ENCODE peak calls at places on chromosome 21, in nine cellular contexts. One of them, this sample, is unnamed.

GRCh38 chr21:19853709-19854575 is 1144.3 kb upstream of the NCAM2 start:
- DNase-seq in left ventricle myocardium inferior: no peak
- DNase-seq in heart right ventricle: no peak
- DNase-seq in prostate gland: no peak
- DNase-seq in kidney: peak; percentile 45
- DNase-seq in IMR-90: no peak
- DNase-seq in AG04450: no peak
- DNase-seq in stomach: no peak
- DNase-seq in adrenal gland: no peak
- DNase-seq in this sample: peak; percentile 35

GRCh38 chr21:45706299-45706698 is 62.8 kb downstream of the PCBP3 start:
- DNase-seq in left ventricle myocardium inferior: no peak
- DNase-seq in heart right ventricle: no peak
- DNase-seq in prostate gland: no peak
- DNase-seq in kidney: no peak
- DNase-seq in IMR-90: no peak
- DNase-seq in AG04450: no peak
- DNase-seq in stomach: no peak
- DNase-seq in adrenal gland: no peak
- DNase-seq in this sample: no peak

GRCh38 chr21:31234936-31235335 is 109.1 kb downstream of the TIAM1 start:
- DNase-seq in left ventricle myocardium inferior: no peak
- DNase-seq in heart right ventricle: no peak
- DNase-seq in prostate gland: no peak
- DNase-seq in kidney: no peak
- DNase-seq in IMR-90: no peak
- DNase-seq in AG04450: no peak
- DNase-seq in stomach: no peak
- DNase-seq in adrenal gland: no peak
- DNase-seq in this sample: no peak

GRCh38 chr21:37758997-37759396 is 157.3 kb downstream of the KCNJ6 start:
- DNase-seq in left ventricle myocardium inferior: no peak
- DNase-seq in heart right ventricle: no peak
- DNase-seq in prostate gland: peak; percentile 28
- DNase-seq in kidney: no peak
- DNase-seq in IMR-90: peak; percentile 62
- DNase-seq in AG04450: peak; percentile 13
- DNase-seq in stomach: peak; percentile 51
- DNase-seq in adrenal gland: peak; percentile 49
- DNase-seq in this sample: no peak

GRCh38 chr21:46021398-46021797 is 39.8 kb downstream of the COL6A1 start:
- DNase-seq in left ventricle myocardium inferior: no peak
- DNase-seq in heart right ventricle: no peak
- DNase-seq in prostate gland: no peak
- DNase-seq in kidney: no peak
- DNase-seq in IMR-90: no peak
- DNase-seq in AG04450: no peak
- DNase-seq in stomach: no peak
- DNase-seq in adrenal gland: no peak
- DNase-seq in this sample: no peak

GRCh38 chr21:46285761-46286667 is at the start of gene YBEY:
- DNase-seq in left ventricle myocardium inferior: peak; percentile 92
- DNase-seq in heart right ventricle: peak; percentile 91
- DNase-seq in prostate gland: peak; percentile 84
- DNase-seq in kidney: peak; percentile 96
- DNase-seq in IMR-90: peak; percentile 91
- DNase-seq in AG04450: peak; percentile 76
- DNase-seq in stomach: peak; percentile 89
- DNase-seq in adrenal gland: peak; percentile 90
- DNase-seq in this sample: peak; percentile 92

GRCh38 chr21:46218906-46219590 is 9.5 kb downstream of the LSS start:
- DNase-seq in left ventricle myocardium inferior: no peak
- DNase-seq in heart right ventricle: no peak
- DNase-seq in prostate gland: no peak
- DNase-seq in kidney: no peak
- DNase-seq in IMR-90: no peak
- DNase-seq in AG04450: no peak
- DNase-seq in stomach: no peak
- DNase-seq in adrenal gland: no peak
- DNase-seq in this sample: no peak

GRCh38 chr21:16608209-16608830 is 878.5 kb downstream of the USP25 start:
- DNase-seq in left ventricle myocardium inferior: no peak
- DNase-seq in heart right ventricle: no peak
- DNase-seq in prostate gland: no peak
- DNase-seq in kidney: no peak
- DNase-seq in IMR-90: no peak
- DNase-seq in AG04450: no peak
- DNase-seq in stomach: no peak
- DNase-seq in adrenal gland: no peak
- DNase-seq in this sample: no peak

GRCh38 chr21:29155118-29155932 is 24.9 kb downstream of the MAP3K7CL start:
- DNase-seq in left ventricle myocardium inferior: peak; percentile 69
- DNase-seq in heart right ventricle: peak; percentile 74
- DNase-seq in prostate gland: peak; percentile 68
- DNase-seq in kidney: peak; percentile 84
- DNase-seq in IMR-90: peak; percentile 62
- DNase-seq in AG04450: no peak
- DNase-seq in stomach: no peak
- DNase-seq in adrenal gland: peak; percentile 33
- DNase-seq in this sample: peak; percentile 82

GRCh38 chr21:28268685-28269084 is 724.0 kb downstream of the LTN1 start:
- DNase-seq in left ventricle myocardium inferior: no peak
- DNase-seq in heart right ventricle: no peak
- DNase-seq in prostate gland: no peak
- DNase-seq in kidney: no peak
- DNase-seq in IMR-90: no peak
- DNase-seq in AG04450: no peak
- DNase-seq in stomach: no peak
- DNase-seq in adrenal gland: no peak
- DNase-seq in this sample: no peak

GRCh38 chr21:26715878-26716506 is 129.2 kb downstream of the ADAMTS1 start:
- DNase-seq in left ventricle myocardium inferior: peak; percentile 15
- DNase-seq in heart right ventricle: peak; percentile 48
- DNase-seq in prostate gland: peak; percentile 8
- DNase-seq in kidney: no peak
- DNase-seq in IMR-90: peak; percentile 51
- DNase-seq in AG04450: peak; percentile 16
- DNase-seq in stomach: peak; percentile 44
- DNase-seq in adrenal gland: peak; percentile 50
- DNase-seq in this sample: no peak

GRCh38 chr21:25375675-25376074 is 231.6 kb downstream of the MRPL39 start:
- DNase-seq in left ventricle myocardium inferior: no peak
- DNase-seq in heart right ventricle: no peak
- DNase-seq in prostate gland: no peak
- DNase-seq in kidney: no peak
- DNase-seq in IMR-90: peak; percentile 53
- DNase-seq in AG04450: no peak
- DNase-seq in stomach: no peak
- DNase-seq in adrenal gland: no peak
- DNase-seq in this sample: no peak

GRCh38 chr21:27261676-27262075 is 294.8 kb upstream of the ADAMTS5 start:
- DNase-seq in left ventricle myocardium inferior: no peak
- DNase-seq in heart right ventricle: no peak
- DNase-seq in prostate gland: no peak
- DNase-seq in kidney: no peak
- DNase-seq in IMR-90: no peak
- DNase-seq in AG04450: no peak
- DNase-seq in stomach: no peak
- DNase-seq in adrenal gland: no peak
- DNase-seq in this sample: no peak

DNA sequence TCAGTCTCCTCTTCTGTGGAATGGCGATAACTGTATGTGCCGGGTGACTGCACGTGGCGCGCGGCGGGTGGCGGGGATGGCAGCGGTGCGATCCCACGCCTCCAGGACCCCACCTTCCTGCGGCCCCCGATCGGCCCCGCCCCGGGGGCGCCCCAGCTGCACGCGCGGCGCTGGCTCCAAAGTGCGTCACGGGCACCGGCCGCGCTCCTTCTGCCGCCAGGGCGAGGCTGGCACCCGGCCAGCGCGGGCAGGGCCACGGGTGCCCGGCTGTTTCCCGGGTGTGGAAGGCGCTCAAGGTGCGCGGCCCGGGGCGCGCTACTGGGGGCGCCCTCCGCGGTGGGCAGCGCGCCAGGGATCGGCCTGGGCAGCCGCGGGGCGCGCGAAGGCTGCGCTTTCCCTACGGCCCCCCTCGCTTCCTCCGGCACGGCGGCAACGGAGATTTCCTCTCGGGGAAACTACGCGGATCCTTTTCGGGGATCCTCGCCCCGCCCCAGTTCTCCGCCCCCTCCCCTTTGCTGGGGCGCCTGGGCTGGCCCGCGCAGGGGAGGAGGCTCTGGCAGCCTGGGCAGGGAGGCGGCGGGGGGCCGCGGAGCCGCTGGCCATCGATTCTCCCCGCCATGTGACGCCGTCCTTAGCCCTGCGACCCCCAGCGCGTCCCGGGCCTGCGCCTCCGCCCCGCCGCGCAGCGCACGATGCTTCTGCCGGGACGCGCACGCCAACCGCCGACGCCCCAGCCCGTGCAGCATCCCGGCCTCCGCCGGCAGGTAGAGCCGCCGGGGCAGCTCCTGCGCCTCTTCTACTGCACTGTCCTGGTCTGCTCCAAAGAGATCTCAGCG is at the start of gene EVA1C:
- DNase-seq in left ventricle myocardium inferior: peak; percentile 78
- DNase-seq in heart right ventricle: peak; percentile 80
- DNase-seq in prostate gland: peak; percentile 64
- DNase-seq in kidney: peak; percentile 91
- DNase-seq in IMR-90: peak; percentile 30
- DNase-seq in AG04450: no peak
- DNase-seq in stomach: peak; percentile 83
- DNase-seq in adrenal gland: peak; percentile 40
- DNase-seq in this sample: peak; percentile 84
- TF ChIP-seq CTCF in left ventricle myocardium inferior: peak; percentile 50
- TF ChIP-seq CTCF in heart right ventricle: no peak
- TF ChIP-seq CTCF in prostate gland: peak; percentile 31
- TF ChIP-seq CTCF in kidney: peak; percentile 8
- TF ChIP-seq CTCF in IMR-90: peak; percentile 9
- TF ChIP-seq CTCF in AG04450: no peak
- TF ChIP-seq CTCF in stomach: no peak
- TF ChIP-seq CTCF in adrenal gland: no peak
- TF ChIP-seq CTCF in this sample: peak; percentile 26

GRCh38 chr21:22544747-22545146 is 1546.5 kb downstream of the NCAM2 start:
- DNase-seq in left ventricle myocardium inferior: no peak
- DNase-seq in heart right ventricle: no peak
- DNase-seq in prostate gland: no peak
- DNase-seq in kidney: no peak
- DNase-seq in IMR-90: no peak
- DNase-seq in AG04450: no peak
- DNase-seq in stomach: no peak
- DNase-seq in adrenal gland: no peak
- DNase-seq in this sample: no peak
- H3K9me3 ChIP-seq in left ventricle myocardium inferior: peaks cover 18% of the 10 kb centered on the region
- H3K9me3 ChIP-seq in heart right ventricle: peaks cover 17% of the 10 kb centered on the region
- H3K9me3 ChIP-seq in prostate gland: no peaks in the 10 kb centered on the region
- H3K9me3 ChIP-seq in kidney: no peaks in the 10 kb centered on the region
- H3K9me3 ChIP-seq in IMR-90: no peaks in the 10 kb centered on the region
- H3K9me3 ChIP-seq in AG04450: peaks cover 12% of the 10 kb centered on the region
- H3K9me3 ChIP-seq in stomach: peaks cover 12% of the 10 kb centered on the region
- H3K9me3 ChIP-seq in adrenal gland: no peaks in the 10 kb centered on the region
- H3K9me3 ChIP-seq in this sample: peaks cover 1% of the 10 kb centered on the region

GRCh38 chr21:33544451-33544850 is 1.6 kb downstream of the SON start:
- DNase-seq in left ventricle myocardium inferior: no peak
- DNase-seq in heart right ventricle: no peak
- DNase-seq in prostate gland: no peak
- DNase-seq in kidney: no peak
- DNase-seq in IMR-90: no peak
- DNase-seq in AG04450: no peak
- DNase-seq in stomach: no peak
- DNase-seq in adrenal gland: no peak
- DNase-seq in this sample: no peak

GRCh38 chr21:33541105-33541711 is 709 bp downstream of the GART start:
- DNase-seq in left ventricle myocardium inferior: no peak
- DNase-seq in heart right ventricle: no peak
- DNase-seq in prostate gland: no peak
- DNase-seq in kidney: no peak
- DNase-seq in IMR-90: peak; percentile 39
- DNase-seq in AG04450: no peak
- DNase-seq in stomach: no peak
- DNase-seq in adrenal gland: no peak
- DNase-seq in this sample: peak; percentile 13

GRCh38 chr21:33541756-33542639 is at the start of gene GART:
- DNase-seq in left ventricle myocardium inferior: peak; percentile 85
- DNase-seq in heart right ventricle: peak; percentile 82
- DNase-seq in prostate gland: peak; percentile 79
- DNase-seq in kidney: peak; percentile 94
- DNase-seq in IMR-90: peak; percentile 65
- DNase-seq in AG04450: no peak
- DNase-seq in stomach: peak; percentile 86
- DNase-seq in adrenal gland: peak; percentile 81
- DNase-seq in this sample: peak; percentile 87

GRCh38 chr21:33543505-33544129 is 779 bp downstream of the SON start:
- DNase-seq in left ventricle myocardium inferior: peak; percentile 71
- DNase-seq in heart right ventricle: peak; percentile 81
- DNase-seq in prostate gland: peak; percentile 57
- DNase-seq in kidney: peak; percentile 91
- DNase-seq in IMR-90: no peak
- DNase-seq in AG04450: no peak
- DNase-seq in stomach: peak; percentile 72
- DNase-seq in adrenal gland: peak; percentile 74
- DNase-seq in this sample: peak; percentile 87

DNA sequence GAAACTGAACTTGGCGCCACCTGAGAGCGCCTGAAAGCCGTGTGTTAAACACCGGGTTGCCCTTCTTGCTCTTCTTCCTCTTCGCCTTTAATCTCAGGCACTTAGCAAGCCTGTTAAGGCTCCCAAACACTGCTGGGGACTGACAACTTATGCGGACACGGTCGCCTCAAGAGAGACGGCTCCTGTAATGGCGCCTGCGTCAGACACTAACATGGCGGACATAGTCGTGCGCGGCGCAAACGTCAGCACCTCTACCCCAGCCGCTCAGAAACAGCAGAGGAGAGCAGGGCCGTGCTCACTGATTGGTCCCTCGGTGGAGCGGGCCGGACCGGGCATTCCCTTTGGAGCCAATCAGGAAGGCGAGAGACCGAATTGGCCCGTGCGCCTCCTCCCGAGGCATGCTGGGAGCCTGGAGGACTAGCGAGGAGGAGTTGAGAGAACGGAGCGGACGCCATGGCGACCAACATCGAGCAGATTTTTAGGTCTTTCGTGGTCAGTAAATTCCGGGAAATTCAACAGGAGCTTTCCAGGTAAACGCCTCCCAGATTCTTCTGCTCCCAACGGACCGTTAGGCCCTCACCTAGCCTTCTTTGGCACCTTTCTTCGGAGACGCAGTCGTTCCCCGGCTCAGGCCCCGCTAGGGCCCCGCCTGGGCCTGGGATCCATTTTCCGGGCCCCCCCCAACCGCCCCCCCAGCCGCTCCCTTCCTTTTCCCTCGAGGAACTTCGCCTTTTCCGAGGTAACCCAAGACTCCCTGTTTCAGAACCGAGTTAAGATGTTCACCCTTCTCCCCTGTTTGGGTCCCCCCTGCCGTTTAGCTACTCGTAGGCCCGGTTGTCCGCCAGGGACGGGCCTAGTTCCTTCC is at the start of gene SON:
- DNase-seq in left ventricle myocardium inferior: peak; percentile 99
- DNase-seq in heart right ventricle: peak; percentile 99
- DNase-seq in prostate gland: peak; percentile 99
- DNase-seq in kidney: peak; percentile 100
- DNase-seq in IMR-90: peak; percentile 98
- DNase-seq in AG04450: peak; percentile 97
- DNase-seq in stomach: peak; percentile 99
- DNase-seq in adrenal gland: peak; percentile 100
- DNase-seq in this sample: peak; percentile 99
- TF ChIP-seq CTCF in left ventricle myocardium inferior: no peak
- TF ChIP-seq CTCF in heart right ventricle: peak; percentile 8
- TF ChIP-seq CTCF in prostate gland: no peak
- TF ChIP-seq CTCF in kidney: no peak
- TF ChIP-seq CTCF in IMR-90: no peak
- TF ChIP-seq CTCF in AG04450: no peak
- TF ChIP-seq CTCF in stomach: no peak
- TF ChIP-seq CTCF in adrenal gland: no peak
- TF ChIP-seq CTCF in this sample: no peak

GRCh38 chr21:21734088-21734487 is 735.9 kb downstream of the NCAM2 start:
- DNase-seq in left ventricle myocardium inferior: no peak
- DNase-seq in heart right ventricle: no peak
- DNase-seq in prostate gland: no peak
- DNase-seq in kidney: no peak
- DNase-seq in IMR-90: no peak
- DNase-seq in AG04450: no peak
- DNase-seq in stomach: no peak
- DNase-seq in adrenal gland: no peak
- DNase-seq in this sample: no peak
- H3K9me3 ChIP-seq in left ventricle myocardium inferior: peaks cover 11% of the 10 kb centered on the region
- H3K9me3 ChIP-seq in heart right ventricle: no peaks in the 10 kb centered on the region
- H3K9me3 ChIP-seq in prostate gland: no peaks in the 10 kb centered on the region
- H3K9me3 ChIP-seq in kidney: no peaks in the 10 kb centered on the region
- H3K9me3 ChIP-seq in IMR-90: no peaks in the 10 kb centered on the region
- H3K9me3 ChIP-seq in AG04450: no peaks in the 10 kb centered on the region
- H3K9me3 ChIP-seq in stomach: peaks cover 2% of the 10 kb centered on the region
- H3K9me3 ChIP-seq in adrenal gland: no peaks in the 10 kb centered on the region
- H3K9me3 ChIP-seq in this sample: no peaks in the 10 kb centered on the region

This sample was measured in psoas muscle.